ENCODE peak calls at places on chromosomes 7 and 10, in seven cellular contexts. A, U, X, F, M, G and S are unnamed samples.

GRCh38 chr10:48207853-48208252 is 66.6 kb downstream of the FRMPD2 start:
- DNase-seq in U (no peak), A (no peak), F (no peak), M (no peak), X (no peak), G (no peak), S (no peak)

GRCh38 chr7:73707045-73707631 is 12.3 kb downstream of the STX1A start:
- DNase-seq in F (no peak), M (no peak), A (peak), G (no peak), U (peak), X (peak), S (no peak)

GRCh38 chr7:143882020-143882610 is 19.9 kb downstream of the TCAF1 start:
- DNase-seq in M (peak), G (no peak), U (no peak), X (peak), F (peak), A (peak), S (no peak)

GRCh38 chr7:106181658-106182265 is 69.7 kb upstream of the SYPL1 start:
- DNase-seq in U (no peak), A (no peak), F (no peak), M (no peak), X (no peak), G (no peak), S (no peak)

GRCh38 chr10:81177651-81178244 is 640.0 kb downstream of the SH2D4B start:
- DNase-seq in M (no peak), G (peak), X (no peak), F (no peak), U (no peak), A (no peak), S (no peak)

GRCh38 chr7:2863461-2864066 is 19.5 kb upstream of the GNA12 start:
- DNase-seq in F (peak), M (peak), U (peak), A (peak), X (no peak), G (peak), S (peak)

GRCh38 chr10:92655426-92655825 is 34.3 kb upstream of the HHEX start:
- DNase-seq in X (no peak), F (no peak), U (no peak), M (no peak), G (no peak), A (no peak), S (no peak)

GRCh38 chr10:75956624-75957023 is 525.2 kb downstream of the LRMDA start:
- DNase-seq in U (peak), G (peak), X (no peak), A (no peak), F (no peak), M (peak), S (no peak)

GRCh38 chr10:8133146-8133545 is 78.7 kb downstream of the GATA3 start:
- DNase-seq in G (peak), A (no peak), F (no peak), X (no peak), M (no peak), U (peak), S (no peak)

GRCh38 chr10:1171586-1171985 is 115.4 kb downstream of the WDR37 start:
- DNase-seq in X (no peak), G (no peak), M (no peak), A (no peak), U (no peak), F (no peak), S (no peak)

GRCh38 chr10:10533417-10533816 is 484.3 kb upstream of the CELF2 start:
- DNase-seq in X (no peak), A (no peak), U (no peak), F (no peak), G (no peak), M (peak), S (no peak)

GRCh38 chr7:133854739-133855138 is 272.4 kb upstream of the LRGUK start:
- DNase-seq in X (no peak), F (no peak), M (peak), A (no peak), G (peak), U (peak), S (peak)

DNA sequence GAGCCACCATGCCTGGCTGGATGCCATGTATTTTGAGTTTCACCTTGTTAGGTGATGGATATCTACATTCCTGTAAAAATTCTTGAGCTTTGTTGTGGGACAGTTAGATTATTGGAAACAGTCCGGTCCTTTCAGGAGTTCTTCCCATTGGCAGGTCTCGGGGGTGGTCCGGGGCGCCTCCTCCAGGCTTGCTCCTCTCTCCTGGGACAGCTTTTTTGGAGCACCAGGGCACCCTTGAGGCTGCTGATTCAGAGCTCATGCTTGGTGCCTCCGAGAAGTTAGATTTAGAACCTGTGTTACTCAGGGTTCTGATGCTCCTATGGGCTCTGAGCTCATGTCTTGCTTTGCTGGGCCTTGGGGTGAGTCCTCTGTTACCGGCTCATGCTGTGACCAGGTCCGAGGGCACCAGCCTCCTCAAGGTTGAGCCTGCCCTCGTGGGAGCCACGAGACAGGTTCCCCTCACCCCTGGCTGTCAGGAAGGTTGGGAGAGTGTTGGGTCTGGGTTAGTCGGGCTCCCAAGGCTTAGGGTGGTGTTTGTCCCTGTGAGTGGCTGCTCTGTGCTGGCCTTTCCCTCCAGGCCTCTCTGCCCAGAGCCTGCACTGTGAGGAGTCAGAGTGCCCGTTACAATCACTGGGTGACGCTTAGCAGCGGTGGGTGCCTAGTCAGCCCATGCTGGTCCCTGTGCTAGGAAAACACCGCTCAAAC is 6.0 kb downstream of the SPRN start:
- DNase-seq in U (no peak), G (no peak), X (no peak), F (no peak), A (no peak), M (no peak), S (no peak)
- TF ChIP-seq CTCF in U (no peak), G (no peak), X (no peak), F (no peak), A (no peak), M (no peak), S (no peak)

GRCh38 chr10:105352281-105352680 is 711.2 kb downstream of the SORCS3 start:
- DNase-seq in G (peak), M (no peak), A (no peak), X (no peak), U (no peak), F (no peak), S (no peak)
- TF ChIP-seq CTCF in G (no peak), M (no peak), A (no peak), X (no peak), U (no peak), F (no peak), S (no peak)

DNA sequence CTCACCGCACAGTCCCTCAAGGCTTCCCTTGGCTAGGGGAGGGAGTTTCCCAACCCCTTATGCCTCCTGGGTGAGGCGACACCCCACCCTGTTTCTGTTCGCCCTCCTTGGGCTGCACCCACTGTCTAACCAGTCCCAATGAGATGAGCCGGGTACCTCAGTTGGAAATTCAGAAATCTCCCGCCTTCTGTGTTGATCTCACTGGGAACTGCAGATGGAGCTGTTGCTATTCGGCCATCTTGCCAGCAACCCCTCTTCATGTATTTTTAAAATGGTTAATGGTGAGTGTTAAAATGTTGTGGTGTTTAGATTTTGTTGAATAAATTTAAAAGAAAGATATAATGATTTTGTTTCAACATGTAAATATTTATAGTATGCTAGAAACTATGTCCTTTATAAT is 22.0 kb downstream of the UMAD1 start:
- DNase-seq in X (peak), U (no peak), M (peak), G (no peak), A (no peak), F (no peak), S (no peak)
- TF ChIP-seq CTCF in X (peak), U (no peak), M (peak), G (no peak), A (no peak), F (no peak), S (peak)

GRCh38 chr7:28845106-28845505 is 113.0 kb downstream of the TRIL start:
- DNase-seq in F (no peak), M (no peak), A (no peak), U (no peak), G (no peak), X (no peak), S (no peak)

GRCh38 chr7:28842769-28843295 is 115.3 kb downstream of the TRIL start:
- DNase-seq in M (no peak), A (no peak), G (no peak), X (no peak), U (no peak), F (no peak), S (no peak)

GRCh38 chr7:28841766-28842165 is 116.4 kb downstream of the TRIL start:
- DNase-seq in G (no peak), A (no peak), X (no peak), F (no peak), M (no peak), U (no peak), S (no peak)

GRCh38 chr7:28836661-28837060 is 121.5 kb downstream of the TRIL start:
- DNase-seq in G (no peak), A (no peak), U (no peak), F (no peak), M (no peak), X (no peak), S (no peak)

GRCh38 chr7:28840515-28841125 is 117.5 kb downstream of the TRIL start:
- DNase-seq in X (no peak), A (no peak), M (peak), G (no peak), U (no peak), F (no peak), S (peak)
- TF ChIP-seq CTCF in X (peak), A (peak), M (peak), G (peak), U (peak), F (peak), S (peak)

GRCh38 chr7:154832557-154833138 is 170.3 kb downstream of the PAXIP1 start:
- DNase-seq in A (peak), U (peak), F (no peak), G (peak), X (no peak), M (no peak), S (no peak)
- TF ChIP-seq CTCF in A (peak), U (no peak), F (no peak), G (peak), X (no peak), M (no peak), S (no peak)